ENCODE peak calls at places on chromosomes 16 and 17, in six cellular contexts. U is A549, M is endothelial cell of umbilical vein, K is WTC11, L is H1, Z is HCT116. J is an unnamed sample.

GRCh38 chr16:56337858-56338325 is 87.5 kb downstream of the AMFR start:
- DNase-seq in M (no peak), L (no peak), K (no peak), Z (no peak), U (no peak), J (no peak)

GRCh38 chr16:11632455-11632921 is 35.8 kb upstream of the SNN start:
- DNase-seq in K (no peak), Z (no peak), U (no peak), L (no peak), M (peak), J (no peak)

GRCh38 chr17:17061516-17061915 is 19.3 kb downstream of the MPRIP start:
- DNase-seq in U (no peak), Z (no peak), K (no peak), L (no peak), M (no peak), J (no peak)

GRCh38 chr16:81350306-81350615 is 35.5 kb downstream of the GAN start:
- DNase-seq in K (no peak), U (peak), Z (no peak), L (no peak), M (no peak), J (peak)

GRCh38 chr16:70396209-70396904 is 42.5 kb downstream of the ST3GAL2 start:
- DNase-seq in L (no peak), K (no peak), M (no peak), U (peak), Z (no peak), J (peak)

GRCh38 chr16:1723450-1724147 is 17.6 kb downstream of the MAPK8IP3 start:
- DNase-seq in U (peak), K (peak), M (peak), Z (no peak), L (no peak), J (peak)

GRCh38 chr16:10933865-10934264 is 8.4 kb downstream of the DEXI start:
- DNase-seq in L (no peak), U (no peak), K (no peak), M (no peak), Z (no peak), J (no peak)

GRCh38 chr16:52456368-52456767 is 90.6 kb downstream of the TOX3 start:
- DNase-seq in Z (no peak), M (no peak), U (no peak), K (no peak), L (no peak), J (no peak)

GRCh38 chr16:3444032-3444388 is 530 bp downstream of the NAA60 start:
- DNase-seq in U (peak), K (no peak), Z (peak), M (peak), L (no peak), J (peak)

GRCh38 chr16:23999663-24000062 is 163.9 kb downstream of the PRKCB start:
- DNase-seq in M (no peak), K (no peak), L (no peak), U (no peak), Z (no peak), J (no peak)

GRCh38 chr16:57601801-57602478 is 26.5 kb upstream of the ADGRG1 start:
- DNase-seq in M (no peak), K (no peak), U (no peak), Z (no peak), L (no peak), J (peak)

GRCh38 chr17:42484304-42484703 is 25.6 kb downstream of the ATP6V0A1 start:
- DNase-seq in K (no peak), L (no peak), M (peak), Z (no peak), U (no peak), J (no peak)

GRCh38 chr16:81945665-81946064 is 65.6 kb downstream of the SDR42E1 start:
- DNase-seq in K (no peak), M (no peak), L (no peak), Z (no peak), U (no peak), J (no peak)

GRCh38 chr17:49209061-49209571 is 1.3 kb downstream of the GNGT2 start:
- DNase-seq in L (no peak), Z (no peak), M (no peak), U (no peak), K (no peak), J (no peak)

GRCh38 chr17:40017422-40018080 is 2.3 kb downstream of the CSF3 start:
- DNase-seq in K (no peak), M (no peak), L (no peak), U (no peak), Z (no peak), J (no peak)

GRCh38 chr17:73196500-73196899 is 3.6 kb downstream of the COG1 start:
- DNase-seq in Z (no peak), U (peak), L (no peak), K (peak), M (peak), J (no peak)

GRCh38 chr17:82367724-82368524 is 3.6 kb upstream of the UTS2R start:
- DNase-seq in L (peak), M (no peak), K (peak), Z (peak), U (peak), J (peak)
- TF ChIP-seq MAX in L (no peak), M (no peak), K (no peak), Z (no peak), U (no peak), J (no peak)

DNA sequence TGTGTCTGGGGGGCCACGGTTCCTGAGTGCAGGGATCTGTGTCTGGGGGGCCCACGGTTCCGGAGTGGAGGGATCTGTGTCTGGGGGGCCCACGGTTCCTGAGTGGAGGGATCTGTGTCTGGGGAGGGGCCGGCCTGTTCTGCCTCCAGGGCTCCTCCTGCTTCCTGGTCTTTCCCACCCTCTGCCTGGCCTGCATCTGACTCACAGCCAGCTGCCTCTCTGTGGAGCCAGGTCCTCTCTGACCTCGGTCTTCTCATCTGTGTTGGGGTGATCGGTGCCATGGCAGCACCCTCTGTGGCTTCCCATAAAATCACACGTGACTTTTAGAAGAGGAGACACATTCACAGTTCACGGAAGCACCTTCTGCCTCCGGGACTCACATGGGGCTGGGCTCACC is 50.3 kb downstream of the ZFPM1 start:
- DNase-seq in U (no peak), M (peak), Z (no peak), K (no peak), L (no peak), J (no peak)
- TF ChIP-seq MAX in U (no peak), M (no peak), Z (no peak), K (no peak), L (no peak), J (no peak)

DNA sequence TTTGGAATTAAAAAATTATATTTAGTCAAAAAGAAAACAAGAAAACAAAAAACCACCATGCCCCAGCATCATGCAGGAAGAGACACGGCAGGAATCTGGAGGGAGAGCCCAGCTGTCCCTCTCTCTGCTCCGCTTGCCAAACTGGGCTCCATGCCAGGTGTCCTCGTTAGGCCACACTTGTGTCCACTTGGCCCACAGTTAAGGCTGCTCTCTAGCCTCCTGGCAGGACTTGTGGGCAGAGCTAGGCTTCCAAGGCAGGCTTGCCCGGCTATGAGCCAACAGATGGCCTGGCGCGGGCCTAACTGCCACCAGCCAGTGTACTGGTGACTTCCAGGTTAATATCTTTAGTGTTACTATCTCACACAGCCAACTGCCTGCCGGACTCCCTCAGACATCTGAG is 10.6 kb downstream of the ATP6V0D1 start:
- DNase-seq in U (no peak), M (no peak), L (no peak), K (no peak), Z (no peak), J (no peak)
- TF ChIP-seq MAX in U (no peak), M (no peak), L (no peak), K (no peak), Z (no peak), J (no peak)

DNA sequence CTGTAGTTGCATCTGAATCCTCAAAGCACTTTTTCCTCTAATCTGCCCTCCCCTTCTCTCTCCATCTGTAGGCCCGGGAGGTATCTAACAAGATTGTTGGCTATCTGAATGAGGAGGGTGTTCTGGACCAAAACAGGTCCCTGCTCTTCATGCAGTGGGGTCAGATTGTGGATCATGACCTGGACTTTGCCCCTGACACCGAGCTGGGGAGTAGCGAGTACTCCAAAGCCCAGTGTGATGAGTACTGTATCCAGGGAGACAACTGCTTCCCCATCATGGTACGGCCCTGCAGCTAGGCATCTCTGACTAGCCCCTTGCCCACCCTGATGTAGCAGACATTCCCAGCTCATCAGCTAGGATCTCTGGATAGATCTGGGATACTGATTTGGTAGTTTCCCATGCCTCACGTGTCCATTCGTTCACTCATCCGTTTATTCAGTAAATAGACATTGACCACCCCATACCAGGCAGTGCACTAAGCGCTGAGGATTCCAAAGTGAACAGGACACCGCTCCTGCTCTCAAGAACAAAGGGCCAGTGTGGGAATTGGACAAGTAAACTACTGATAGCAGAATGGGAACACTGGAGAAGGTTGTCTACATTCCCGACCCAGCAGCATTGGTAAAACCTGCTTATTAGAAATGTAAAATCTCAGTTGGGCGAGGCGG is 12.1 kb downstream of the LPO start:
- DNase-seq in Z (no peak), U (no peak), K (no peak), L (no peak), M (no peak), J (no peak)
- TF ChIP-seq MAX in Z (no peak), U (no peak), K (no peak), L (no peak), M (no peak), J (no peak)

GRCh38 chr16:87200637-87201036 is 116.6 kb downstream of the C16orf95 start:
- DNase-seq in Z (no peak), M (no peak), K (no peak), U (no peak), L (no peak), J (no peak)

GRCh38 chr16:87202346-87202745 is 114.8 kb downstream of the C16orf95 start:
- DNase-seq in K (no peak), U (no peak), Z (no peak), L (no peak), M (no peak), J (no peak)

GRCh38 chr16:87201052-87201451 is 116.1 kb downstream of the C16orf95 start:
- DNase-seq in M (peak), K (no peak), L (no peak), U (peak), Z (no peak), J (peak)

GRCh38 chr16:87201777-87202176 is 115.4 kb downstream of the C16orf95 start:
- DNase-seq in K (no peak), U (no peak), Z (no peak), L (no peak), M (no peak), J (peak)

DNA sequence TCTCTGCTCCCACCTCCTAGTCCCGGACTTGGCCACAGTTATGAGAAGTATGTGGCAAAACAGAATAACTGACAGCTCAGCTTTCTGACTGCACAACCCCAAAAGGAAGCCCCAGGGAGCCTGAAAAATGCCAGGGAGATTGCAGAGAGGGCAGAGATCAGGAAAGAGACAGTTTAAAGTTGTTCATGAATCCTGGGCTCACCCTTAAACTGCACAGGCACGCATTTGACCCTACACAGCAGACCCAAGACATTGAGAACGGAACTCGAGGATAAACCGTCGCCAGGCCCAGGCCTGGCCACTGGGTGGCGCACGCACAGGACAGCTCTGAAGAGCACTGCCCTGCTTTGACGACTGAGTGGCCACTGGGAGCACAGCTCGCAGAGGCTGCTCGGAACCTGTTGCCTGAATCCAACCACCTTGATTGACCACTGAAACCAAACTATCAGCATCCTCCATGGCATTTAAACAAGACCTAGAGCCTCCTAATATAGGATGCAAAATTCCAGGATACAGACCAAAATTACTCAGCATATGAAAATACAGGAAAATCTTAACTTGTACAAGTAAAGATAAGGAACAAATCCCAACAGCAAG is 114.0 kb downstream of the C16orf95 start:
- DNase-seq in L (peak), Z (peak), K (peak), U (peak), M (peak), J (peak)
- TF ChIP-seq MAX in L (peak), Z (no peak), K (no peak), U (peak), M (no peak), J (no peak)

DNA sequence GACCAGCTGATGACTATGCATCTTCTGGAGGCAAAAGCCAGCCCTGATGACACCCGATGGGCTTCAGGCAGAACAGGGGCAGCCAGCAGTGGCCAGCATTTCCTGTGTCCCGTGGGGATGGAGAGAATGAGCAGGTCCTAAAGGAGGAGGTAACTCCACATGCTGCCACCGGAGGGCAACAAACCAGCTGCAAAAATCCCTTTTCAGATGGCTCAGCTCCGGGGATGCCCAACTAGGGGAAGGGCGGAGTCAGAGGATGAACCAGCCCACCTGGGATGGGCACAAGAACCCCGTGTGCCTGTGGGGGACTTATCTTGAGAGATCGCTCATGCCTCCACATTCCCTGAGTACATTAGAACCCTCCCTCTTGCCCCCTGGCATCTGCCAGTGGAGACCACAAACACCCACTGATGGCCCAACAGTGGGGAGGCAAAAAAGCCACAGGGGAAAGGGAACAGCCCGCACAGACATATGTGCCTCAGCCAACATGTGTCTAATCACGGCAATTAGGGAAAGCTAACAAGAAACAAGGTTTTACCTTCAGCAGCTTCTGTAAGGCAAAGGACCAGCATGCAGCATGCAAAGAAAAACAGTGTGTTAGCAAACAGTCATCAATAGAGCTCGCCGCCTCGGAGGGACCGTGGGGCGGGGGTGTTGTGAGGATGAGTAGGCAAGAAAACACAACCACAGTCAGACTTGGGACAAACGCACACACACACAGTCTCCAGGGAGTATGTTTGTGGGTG is 64.1 kb downstream of the MYO18A start:
- DNase-seq in M (peak), U (peak), L (peak), K (peak), Z (peak), J (peak)
- TF ChIP-seq MAX in M (no peak), U (no peak), L (peak), K (no peak), Z (no peak), J (peak)

GRCh38 chr16:66568355-66568754 is 2.1 kb downstream of the CMTM1 start:
- DNase-seq in L (no peak), U (no peak), Z (no peak), K (no peak), M (peak), J (no peak)
- TF ChIP-seq MAX in L (no peak), U (no peak), Z (no peak), K (no peak), M (no peak), J (no peak)

GRCh38 chr16:8866118-8866883 is 2.5 kb downstream of the CARHSP1 start:
- DNase-seq in Z (no peak), K (peak), L (peak), U (no peak), M (no peak), J (no peak)
- TF ChIP-seq MAX in Z (no peak), K (peak), L (peak), U (no peak), M (no peak), J (no peak)

GRCh38 chr16:19294156-19294649 is 8.7 kb downstream of the CLEC19A start:
- DNase-seq in K (no peak), U (peak), Z (no peak), M (no peak), L (no peak), J (peak)
- TF ChIP-seq MAX in K (no peak), U (no peak), Z (no peak), M (no peak), L (no peak), J (peak)

GRCh38 chr16:30030011-30030685 is 923 bp downstream of the TLCD3B start:
- DNase-seq in K (no peak), U (no peak), L (no peak), M (no peak), Z (no peak), J (no peak)

GRCh38 chr16:30026449-30026848 is 3.5 kb downstream of the C16orf92 start:
- DNase-seq in K (no peak), U (no peak), Z (no peak), M (no peak), L (no peak), J (no peak)

GRCh38 chr16:30030841-30031413 is at the start of gene TLCD3B:
- DNase-seq in Z (no peak), L (no peak), U (no peak), M (no peak), K (no peak), J (no peak)

GRCh38 chr16:30027588-30028437 is 3.3 kb downstream of the TLCD3B start:
- DNase-seq in K (no peak), M (no peak), U (no peak), L (no peak), Z (no peak), J (no peak)

GRCh38 chr16:30028438-30029093 is 2.5 kb downstream of the TLCD3B start:
- DNase-seq in M (no peak), U (no peak), L (no peak), K (peak), Z (no peak), J (peak)
- TF ChIP-seq MAX in M (no peak), U (no peak), L (peak), K (peak), Z (no peak), J (no peak)

J was measured in NB4.